ENCODE peak calls at places on chromosomes 7 and 10, in six cellular contexts. One of them, this sample, is unnamed.

GRCh38 chr7:28686418-28686800 is 271.7 kb downstream of the TRIL start:
- DNase-seq in HFFc6: peak; percentile 53
- DNase-seq in ascending aorta: peak; percentile 71
- DNase-seq in nephron progenitor cell: peak; percentile 14
- DNase-seq in foreskin keratinocyte: peak; percentile 56
- DNase-seq in mammary epithelial cell: peak; percentile 78
- DNase-seq in this sample: peak; percentile 69

GRCh38 chr7:1854521-1855395 is 184.7 kb downstream of the ELFN1 start:
- DNase-seq in HFFc6: no peak
- DNase-seq in ascending aorta: peak; percentile 46
- DNase-seq in nephron progenitor cell: peak; percentile 2
- DNase-seq in foreskin keratinocyte: no peak
- DNase-seq in mammary epithelial cell: no peak
- DNase-seq in this sample: no peak

GRCh38 chr10:81863771-81864170 is 11.2 kb upstream of the NRG3 start:
- DNase-seq in HFFc6: no peak
- DNase-seq in ascending aorta: no peak
- DNase-seq in nephron progenitor cell: no peak
- DNase-seq in foreskin keratinocyte: no peak
- DNase-seq in mammary epithelial cell: no peak
- DNase-seq in this sample: no peak

GRCh38 chr7:105315357-105315756 is 73.4 kb downstream of the SRPK2 start:
- DNase-seq in HFFc6: no peak
- DNase-seq in ascending aorta: no peak
- DNase-seq in nephron progenitor cell: no peak
- DNase-seq in foreskin keratinocyte: no peak
- DNase-seq in mammary epithelial cell: no peak
- DNase-seq in this sample: no peak

GRCh38 chr7:116582806-116583444 is 58.1 kb downstream of the CAV1 start:
- DNase-seq in HFFc6: peak; percentile 98
- DNase-seq in ascending aorta: peak; percentile 86
- DNase-seq in nephron progenitor cell: no peak
- DNase-seq in foreskin keratinocyte: no peak
- DNase-seq in mammary epithelial cell: no peak
- DNase-seq in this sample: peak; percentile 38

GRCh38 chr10:58981846-58982245 is 194.6 kb upstream of the PHYHIPL start:
- DNase-seq in HFFc6: no peak
- DNase-seq in ascending aorta: no peak
- DNase-seq in nephron progenitor cell: no peak
- DNase-seq in foreskin keratinocyte: no peak
- DNase-seq in mammary epithelial cell: no peak
- DNase-seq in this sample: no peak

GRCh38 chr10:1670541-1671365 is 66.6 kb downstream of the ADARB2 start:
- DNase-seq in HFFc6: no peak
- DNase-seq in ascending aorta: no peak
- DNase-seq in nephron progenitor cell: no peak
- DNase-seq in foreskin keratinocyte: peak; percentile 33
- DNase-seq in mammary epithelial cell: no peak
- DNase-seq in this sample: peak; percentile 32

GRCh38 chr10:3397231-3397630 is 224.6 kb upstream of the PITRM1 start:
- DNase-seq in HFFc6: no peak
- DNase-seq in ascending aorta: no peak
- DNase-seq in nephron progenitor cell: no peak
- DNase-seq in foreskin keratinocyte: no peak
- DNase-seq in mammary epithelial cell: no peak
- DNase-seq in this sample: no peak

GRCh38 chr7:157089100-157089510 is 49.6 kb upstream of the UBE3C start:
- DNase-seq in HFFc6: no peak
- DNase-seq in ascending aorta: no peak
- DNase-seq in nephron progenitor cell: no peak
- DNase-seq in foreskin keratinocyte: no peak
- DNase-seq in mammary epithelial cell: no peak
- DNase-seq in this sample: no peak

GRCh38 chr7:130971297-130971696 is 237.3 kb upstream of the KLF14 start:
- DNase-seq in HFFc6: no peak
- DNase-seq in ascending aorta: no peak
- DNase-seq in nephron progenitor cell: no peak
- DNase-seq in foreskin keratinocyte: no peak
- DNase-seq in mammary epithelial cell: no peak
- DNase-seq in this sample: no peak

GRCh38 chr10:14244801-14245211 is 85.9 kb downstream of the FRMD4A start:
- DNase-seq in HFFc6: peak; percentile 19
- DNase-seq in ascending aorta: no peak
- DNase-seq in nephron progenitor cell: no peak
- DNase-seq in foreskin keratinocyte: peak; percentile 50
- DNase-seq in mammary epithelial cell: peak; percentile 70
- DNase-seq in this sample: peak; percentile 88

GRCh38 chr10:132648072-132648855 is 110.7 kb downstream of the INPP5A start:
- DNase-seq in HFFc6: no peak
- DNase-seq in ascending aorta: no peak
- DNase-seq in nephron progenitor cell: no peak
- DNase-seq in foreskin keratinocyte: no peak
- DNase-seq in mammary epithelial cell: no peak
- DNase-seq in this sample: no peak

GRCh38 chr10:129568562-129569344 is 101.7 kb downstream of the MGMT start:
- DNase-seq in HFFc6: no peak
- DNase-seq in ascending aorta: no peak
- DNase-seq in nephron progenitor cell: no peak
- DNase-seq in foreskin keratinocyte: no peak
- DNase-seq in mammary epithelial cell: no peak
- DNase-seq in this sample: no peak

GRCh38 chr10:86254081-86254480 is 112.5 kb downstream of the GRID1 start:
- DNase-seq in HFFc6: no peak
- DNase-seq in ascending aorta: peak; percentile 50
- DNase-seq in nephron progenitor cell: no peak
- DNase-seq in foreskin keratinocyte: no peak
- DNase-seq in mammary epithelial cell: no peak
- DNase-seq in this sample: no peak

GRCh38 chr10:12372846-12373245 is 23.5 kb downstream of the CAMK1D start:
- DNase-seq in HFFc6: no peak
- DNase-seq in ascending aorta: no peak
- DNase-seq in nephron progenitor cell: no peak
- DNase-seq in foreskin keratinocyte: no peak
- DNase-seq in mammary epithelial cell: no peak
- DNase-seq in this sample: no peak

GRCh38 chr7:57403601-57404342 is 46.2 kb upstream of the ZNF716 start:
- DNase-seq in HFFc6: no peak
- DNase-seq in ascending aorta: no peak
- DNase-seq in nephron progenitor cell: no peak
- DNase-seq in foreskin keratinocyte: no peak
- DNase-seq in mammary epithelial cell: no peak
- DNase-seq in this sample: no peak

GRCh38 chr10:24723788-24724380 is at the start of gene ARHGAP21:
- DNase-seq in HFFc6: peak; percentile 57
- DNase-seq in ascending aorta: peak; percentile 86
- DNase-seq in nephron progenitor cell: no peak
- DNase-seq in foreskin keratinocyte: peak; percentile 61
- DNase-seq in mammary epithelial cell: peak; percentile 78
- DNase-seq in this sample: peak; percentile 75

GRCh38 chr7:3575753-3576531 is 274.9 kb downstream of the SDK1 start:
- DNase-seq in HFFc6: no peak
- DNase-seq in ascending aorta: no peak
- DNase-seq in nephron progenitor cell: no peak
- DNase-seq in foreskin keratinocyte: no peak
- DNase-seq in mammary epithelial cell: no peak
- DNase-seq in this sample: no peak

GRCh38 chr7:91267558-91267955 is 3.3 kb downstream of the FZD1 start:
- DNase-seq in HFFc6: no peak
- DNase-seq in ascending aorta: no peak
- DNase-seq in nephron progenitor cell: no peak
- DNase-seq in foreskin keratinocyte: peak; percentile 18
- DNase-seq in mammary epithelial cell: peak; percentile 44
- DNase-seq in this sample: no peak

GRCh38 chr7:158958618-158959017 is 102.3 kb downstream of the DYNC2I1 start:
- DNase-seq in HFFc6: no peak
- DNase-seq in ascending aorta: no peak
- DNase-seq in nephron progenitor cell: no peak
- DNase-seq in foreskin keratinocyte: no peak
- DNase-seq in mammary epithelial cell: no peak
- DNase-seq in this sample: no peak

GRCh38 chr7:155526225-155526624 is 20.1 kb downstream of the CNPY1 start:
- DNase-seq in HFFc6: no peak
- DNase-seq in ascending aorta: no peak
- DNase-seq in nephron progenitor cell: no peak
- DNase-seq in foreskin keratinocyte: no peak
- DNase-seq in mammary epithelial cell: no peak
- DNase-seq in this sample: no peak

GRCh38 chr10:71857934-71858890 is 7.2 kb upstream of the PSAP start:
- DNase-seq in HFFc6: no peak
- DNase-seq in ascending aorta: peak; percentile 76
- DNase-seq in nephron progenitor cell: no peak
- DNase-seq in foreskin keratinocyte: no peak
- DNase-seq in mammary epithelial cell: no peak
- DNase-seq in this sample: no peak

GRCh38 chr7:69434350-69434749 is 163.9 kb upstream of the AUTS2 start:
- DNase-seq in HFFc6: no peak
- DNase-seq in ascending aorta: no peak
- DNase-seq in nephron progenitor cell: no peak
- DNase-seq in foreskin keratinocyte: no peak
- DNase-seq in mammary epithelial cell: no peak
- DNase-seq in this sample: no peak

GRCh38 chr10:23173549-23174074 is 18.5 kb upstream of the PTF1A start:
- DNase-seq in HFFc6: no peak
- DNase-seq in ascending aorta: peak; percentile 34
- DNase-seq in nephron progenitor cell: peak; percentile 26
- DNase-seq in foreskin keratinocyte: no peak
- DNase-seq in mammary epithelial cell: no peak
- DNase-seq in this sample: no peak

GRCh38 chr10:95388539-95388938 is 97.7 kb upstream of the PDLIM1 start:
- DNase-seq in HFFc6: no peak
- DNase-seq in ascending aorta: peak; percentile 80
- DNase-seq in nephron progenitor cell: no peak
- DNase-seq in foreskin keratinocyte: no peak
- DNase-seq in mammary epithelial cell: no peak
- DNase-seq in this sample: no peak
- TF ChIP-seq CTCF in HFFc6: no peak
- TF ChIP-seq CTCF in ascending aorta: no peak
- TF ChIP-seq CTCF in nephron progenitor cell: no peak
- TF ChIP-seq CTCF in foreskin keratinocyte: no peak
- TF ChIP-seq CTCF in mammary epithelial cell: no peak
- TF ChIP-seq CTCF in this sample: no peak

GRCh38 chr7:127107601-127108007 is 145.1 kb downstream of the GRM8 start:
- DNase-seq in HFFc6: peak; percentile 17
- DNase-seq in ascending aorta: no peak
- DNase-seq in nephron progenitor cell: peak; percentile 81
- DNase-seq in foreskin keratinocyte: peak; percentile 9
- DNase-seq in mammary epithelial cell: peak; percentile 59
- DNase-seq in this sample: peak; percentile 81
- TF ChIP-seq CTCF in HFFc6: peak; percentile 68
- TF ChIP-seq CTCF in ascending aorta: no peak
- TF ChIP-seq CTCF in nephron progenitor cell: peak; percentile 39
- TF ChIP-seq CTCF in foreskin keratinocyte: peak; percentile 50
- TF ChIP-seq CTCF in mammary epithelial cell: peak; percentile 61
- TF ChIP-seq CTCF in this sample: peak; percentile 67

GRCh38 chr7:18702071-18702829 is 206.7 kb downstream of the HDAC9 start:
- DNase-seq in HFFc6: no peak
- DNase-seq in ascending aorta: no peak
- DNase-seq in nephron progenitor cell: peak; percentile 30
- DNase-seq in foreskin keratinocyte: no peak
- DNase-seq in mammary epithelial cell: no peak
- DNase-seq in this sample: no peak
- TF ChIP-seq CTCF in HFFc6: no peak
- TF ChIP-seq CTCF in ascending aorta: no peak
- TF ChIP-seq CTCF in nephron progenitor cell: no peak
- TF ChIP-seq CTCF in foreskin keratinocyte: no peak
- TF ChIP-seq CTCF in mammary epithelial cell: no peak
- TF ChIP-seq CTCF in this sample: no peak

GRCh38 chr7:22442187-22442886 is 57.7 kb downstream of the STEAP1B start:
- DNase-seq in HFFc6: no peak
- DNase-seq in ascending aorta: no peak
- DNase-seq in nephron progenitor cell: no peak
- DNase-seq in foreskin keratinocyte: no peak
- DNase-seq in mammary epithelial cell: no peak
- DNase-seq in this sample: no peak
- TF ChIP-seq CTCF in HFFc6: no peak
- TF ChIP-seq CTCF in ascending aorta: no peak
- TF ChIP-seq CTCF in nephron progenitor cell: no peak
- TF ChIP-seq CTCF in foreskin keratinocyte: no peak
- TF ChIP-seq CTCF in mammary epithelial cell: no peak
- TF ChIP-seq CTCF in this sample: no peak

DNA sequence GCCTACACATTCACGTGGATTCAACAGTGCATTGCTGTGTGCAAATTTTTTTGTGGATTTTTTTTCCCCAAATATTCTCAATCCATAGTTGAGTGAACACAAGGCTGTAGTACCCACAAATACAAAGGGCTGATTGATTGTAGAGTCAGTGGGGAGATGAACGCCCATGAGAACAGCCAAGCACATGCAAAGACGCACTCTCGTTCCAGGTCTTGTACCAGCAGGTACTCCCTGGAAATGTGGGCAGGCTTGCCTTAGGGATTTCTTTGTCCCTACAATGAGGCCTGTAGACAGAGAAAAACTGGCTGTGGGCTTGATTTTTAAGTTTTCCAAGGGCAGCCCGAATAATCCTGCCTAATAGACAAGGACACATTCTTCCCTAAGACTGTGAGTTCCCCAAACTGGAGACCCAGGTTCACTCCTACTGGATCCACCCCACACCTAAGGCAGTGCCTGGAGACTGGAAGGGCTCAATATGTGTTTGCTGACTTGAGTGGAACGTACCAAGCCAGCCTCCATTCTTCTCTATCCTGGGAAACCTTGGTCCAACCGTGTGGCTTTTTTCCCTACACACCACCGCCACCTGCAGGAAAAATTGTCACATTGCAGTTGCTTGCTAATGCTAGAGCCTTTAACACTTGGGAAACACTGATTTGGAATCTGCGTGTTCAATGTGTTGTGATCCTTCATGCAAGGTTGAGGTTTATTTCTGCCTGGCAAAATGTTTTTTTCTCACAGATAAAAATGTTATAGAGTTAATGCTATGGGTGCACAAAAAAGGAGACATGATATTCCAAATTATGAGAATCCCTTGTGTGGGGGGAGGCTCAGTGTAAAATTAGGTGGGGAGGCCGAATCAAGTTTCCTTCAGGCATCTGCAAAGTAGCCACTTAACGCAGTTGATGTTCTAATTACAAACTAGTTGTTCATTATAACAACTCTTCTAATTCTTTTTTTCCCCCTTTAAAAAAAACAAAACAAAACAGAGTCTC is 49.3 kb downstream of the PPP1R17 start:
- DNase-seq in HFFc6: peak; percentile 48
- DNase-seq in ascending aorta: no peak
- DNase-seq in nephron progenitor cell: peak; percentile 78
- DNase-seq in foreskin keratinocyte: peak; percentile 35
- DNase-seq in mammary epithelial cell: peak; percentile 68
- DNase-seq in this sample: peak; percentile 81
- TF ChIP-seq CTCF in HFFc6: peak; percentile 91
- TF ChIP-seq CTCF in ascending aorta: peak; percentile 78
- TF ChIP-seq CTCF in nephron progenitor cell: peak; percentile 89
- TF ChIP-seq CTCF in foreskin keratinocyte: peak; percentile 94
- TF ChIP-seq CTCF in mammary epithelial cell: peak; percentile 94
- TF ChIP-seq CTCF in this sample: peak; percentile 86

GRCh38 chr10:92640110-92640509 is 47.2 kb downstream of the KIF11 start:
- DNase-seq in HFFc6: peak; percentile 40
- DNase-seq in ascending aorta: no peak
- DNase-seq in nephron progenitor cell: no peak
- DNase-seq in foreskin keratinocyte: no peak
- DNase-seq in mammary epithelial cell: peak; percentile 8
- DNase-seq in this sample: peak; percentile 82
- TF ChIP-seq CTCF in HFFc6: peak; percentile 38
- TF ChIP-seq CTCF in ascending aorta: no peak
- TF ChIP-seq CTCF in nephron progenitor cell: no peak
- TF ChIP-seq CTCF in foreskin keratinocyte: no peak
- TF ChIP-seq CTCF in mammary epithelial cell: no peak
- TF ChIP-seq CTCF in this sample: no peak

GRCh38 chr7:34523233-34523918 is 134.6 kb upstream of the NPSR1 start:
- DNase-seq in HFFc6: no peak
- DNase-seq in ascending aorta: no peak
- DNase-seq in nephron progenitor cell: no peak
- DNase-seq in foreskin keratinocyte: peak; percentile 29
- DNase-seq in mammary epithelial cell: peak; percentile 15
- DNase-seq in this sample: peak; percentile 56
- TF ChIP-seq CTCF in HFFc6: no peak
- TF ChIP-seq CTCF in ascending aorta: no peak
- TF ChIP-seq CTCF in nephron progenitor cell: no peak
- TF ChIP-seq CTCF in foreskin keratinocyte: no peak
- TF ChIP-seq CTCF in mammary epithelial cell: no peak
- TF ChIP-seq CTCF in this sample: no peak

This sample was measured in MCF 10A.